ENCODE peak calls at places on chromosomes 1 and 21, in five cellular contexts. A is H9, T is neuronal stem cell, C is H1, D is mesenchymal stem cell. I is an unnamed sample.

GRCh38 chr1:76075877-76076276 is 1.3 kb downstream of the ST6GALNAC3 start:
- DNase-seq in A (no peak), T (no peak), C (no peak), D (peak), I (no peak)

GRCh38 chr1:174789399-174789798 is 210.3 kb upstream of the CACYBP start:
- DNase-seq in A (no peak), T (no peak), C (no peak), D (peak), I (no peak)

GRCh38 chr1:41975121-41975520 is 56.4 kb upstream of the HIVEP3 start:
- DNase-seq in A (no peak), T (no peak), C (no peak), D (no peak), I (no peak)

GRCh38 chr1:225941220-225941948 is at the start of gene LEFTY2:
- DNase-seq in A (no peak), T (no peak), C (no peak), D (no peak), I (no peak)

GRCh38 chr1:95435611-95436010 is 201.6 kb downstream of the RWDD3 start:
- DNase-seq in A (no peak), T (no peak), C (no peak), D (no peak), I (no peak)

GRCh38 chr1:165551469-165551868 is 7.7 kb downstream of the LRRC52 start:
- DNase-seq in A (no peak), T (no peak), C (no peak), D (no peak), I (no peak)

GRCh38 chr1:59063501-59063900 is 233.4 kb upstream of the FGGY start:
- DNase-seq in A (no peak), T (peak), C (no peak), D (no peak), I (no peak)

GRCh38 chr1:7536891-7537591 is 234.1 kb upstream of the VAMP3 start:
- DNase-seq in A (peak), T (no peak), C (no peak), D (no peak), I (no peak)

GRCh38 chr1:225329041-225329440 is 98.8 kb downstream of the LBR start:
- DNase-seq in A (no peak), T (no peak), C (no peak), D (no peak), I (no peak)

GRCh38 chr1:59128784-59129227 is 168.1 kb upstream of the FGGY start:
- DNase-seq in A (no peak), T (peak), C (no peak), D (no peak), I (no peak)

GRCh38 chr1:237851209-237851845 is 39.4 kb downstream of the ZP4 start:
- DNase-seq in A (peak), T (peak), C (peak), D (peak), I (peak)

GRCh38 chr1:31551206-31551605 is 25.1 kb upstream of the TINAGL1 start:
- DNase-seq in A (no peak), T (no peak), C (no peak), D (no peak), I (no peak)

GRCh38 chr21:45074048-45074817 is at the start of gene ADARB1:
- DNase-seq in A (peak), T (peak), C (no peak), D (peak), I (peak)

GRCh38 chr1:156750191-156750931 is 1.1 kb downstream of the HDGF start:
- DNase-seq in A (no peak), T (no peak), C (no peak), D (no peak), I (peak)

GRCh38 chr1:158095737-158096335 is 84.9 kb upstream of the CD1D start:
- DNase-seq in A (peak), T (no peak), C (peak), D (peak), I (no peak)

GRCh38 chr1:223037845-223038244 is 105.2 kb downstream of the TLR5 start:
- DNase-seq in A (no peak), T (no peak), C (no peak), D (no peak), I (no peak)

GRCh38 chr21:34022557-34023335 is 50.6 kb upstream of the MRPS6 start:
- DNase-seq in A (no peak), T (no peak), C (no peak), D (no peak), I (no peak)

GRCh38 chr1:165837838-165838364 is 10.5 kb downstream of the UCK2 start:
- DNase-seq in A (no peak), T (no peak), C (no peak), D (no peak), I (no peak)

GRCh38 chr21:43811262-43812105 is 22.1 kb downstream of the RRP1 start:
- DNase-seq in A (no peak), T (no peak), C (no peak), D (no peak), I (no peak)

GRCh38 chr1:167623951-167624350 is 6.1 kb upstream of the RCSD1 start:
- DNase-seq in A (no peak), T (no peak), C (no peak), D (no peak), I (no peak)

GRCh38 chr1:231220801-231221200 is 20.2 kb upstream of the GNPAT start:
- DNase-seq in A (no peak), T (no peak), C (no peak), D (no peak), I (no peak)

GRCh38 chr1:180310095-180310494 is 80.0 kb downstream of the LHX4 start:
- DNase-seq in A (no peak), T (no peak), C (no peak), D (peak), I (peak)

GRCh38 chr1:6578624-6579373 is 995 bp upstream of the ZBTB48 start:
- DNase-seq in A (no peak), T (no peak), C (no peak), D (no peak), I (no peak)

GRCh38 chr1:203112451-203112850 is 15.1 kb upstream of the ADORA1 start:
- DNase-seq in A (no peak), T (no peak), C (no peak), D (peak), I (peak)

GRCh38 chr1:6003568-6004411 is 11.6 kb upstream of the NPHP4 start:
- DNase-seq in A (no peak), T (peak), C (no peak), D (no peak), I (no peak)

GRCh38 chr1:109610609-109611307 is 8.7 kb downstream of the GNAT2 start:
- DNase-seq in A (no peak), T (no peak), C (no peak), D (peak), I (no peak)

GRCh38 chr1:59194621-59195020 is 102.3 kb upstream of the FGGY start:
- DNase-seq in A (no peak), T (no peak), C (no peak), D (no peak), I (no peak)

GRCh38 chr1:13823936-13824335 is 123.9 kb downstream of the PRDM2 start:
- DNase-seq in A (no peak), T (no peak), C (no peak), D (no peak), I (no peak)

GRCh38 chr1:35531368-35531767 is 25.8 kb downstream of the KIAA0319L start:
- DNase-seq in A (no peak), T (no peak), C (no peak), D (no peak), I (no peak)

GRCh38 chr21:40768056-40768455 is 78.9 kb downstream of the DSCAM start:
- DNase-seq in A (no peak), T (no peak), C (no peak), D (no peak), I (no peak)

GRCh38 chr1:62325076-62325475 is 5.8 kb upstream of the KANK4 start:
- DNase-seq in A (no peak), T (no peak), C (no peak), D (no peak), I (peak)

GRCh38 chr1:156559797-156560112 is 12.6 kb downstream of the IQGAP3 start:
- DNase-seq in A (no peak), T (no peak), C (no peak), D (no peak), I (peak)

GRCh38 chr1:17045623-17046022 is 8.2 kb downstream of the SDHB start:
- DNase-seq in A (no peak), T (no peak), C (no peak), D (no peak), I (peak)
- H3K27ac ChIP-seq in A (no peak), T (no peak), C (peak), D (no peak), I (no peak)

DNA sequence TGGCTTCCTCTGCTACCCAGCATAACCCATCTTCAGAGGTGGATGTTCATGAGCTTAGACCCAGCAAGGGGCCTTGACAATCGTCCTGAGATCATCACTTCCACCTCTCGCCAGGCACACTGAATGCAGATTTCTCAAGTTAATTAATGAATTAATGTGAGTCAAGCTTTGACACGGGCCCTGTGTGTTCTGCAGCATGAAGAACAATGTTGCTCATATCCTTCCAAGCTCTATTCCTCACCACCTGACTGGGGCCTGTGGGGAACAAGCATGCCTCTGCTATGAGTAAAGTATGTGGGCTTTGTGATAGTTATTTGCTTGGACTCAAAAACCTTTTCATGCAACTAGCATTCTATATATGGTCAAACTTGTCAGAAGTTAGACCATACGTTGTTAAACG is 122.0 kb downstream of the SEC16B start:
- DNase-seq in A (no peak), T (no peak), C (no peak), D (peak), I (no peak)
- H3K23ac ChIP-seq in A (no peak), T (no peak), C (no peak), D (no peak), I (no peak)

DNA sequence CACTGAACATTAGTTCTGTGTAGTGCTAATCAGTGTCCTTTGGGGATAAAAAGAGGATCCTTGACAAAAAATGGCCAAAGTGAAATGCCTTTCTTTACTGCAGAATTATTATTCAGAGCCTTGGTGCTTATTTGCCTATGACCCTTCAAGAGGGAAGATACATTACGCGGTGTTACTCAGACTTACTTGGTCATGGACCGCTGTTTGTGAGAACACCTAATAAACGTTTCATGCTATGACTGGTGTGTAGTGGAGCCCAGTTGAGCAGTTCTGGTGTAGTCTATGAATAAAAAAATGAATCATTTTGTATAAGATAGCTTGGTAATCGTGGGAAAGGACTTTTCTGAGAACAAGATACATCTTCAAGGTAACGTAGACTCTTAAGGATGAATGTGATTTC is 8.3 kb downstream of the NFYC start:
- DNase-seq in A (no peak), T (no peak), C (no peak), D (no peak), I (no peak)
- H2BK12ac ChIP-seq in A (no peak), T (no peak), C (no peak), D (no peak), I (no peak)

GRCh38 chr1:151946366-151946764 is 37.1 kb upstream of the THEM4 start:
- DNase-seq in A (no peak), T (no peak), C (no peak), D (peak), I (peak)
- H3K27ac ChIP-seq in A (no peak), T (no peak), C (no peak), D (no peak), I (no peak)

DNA sequence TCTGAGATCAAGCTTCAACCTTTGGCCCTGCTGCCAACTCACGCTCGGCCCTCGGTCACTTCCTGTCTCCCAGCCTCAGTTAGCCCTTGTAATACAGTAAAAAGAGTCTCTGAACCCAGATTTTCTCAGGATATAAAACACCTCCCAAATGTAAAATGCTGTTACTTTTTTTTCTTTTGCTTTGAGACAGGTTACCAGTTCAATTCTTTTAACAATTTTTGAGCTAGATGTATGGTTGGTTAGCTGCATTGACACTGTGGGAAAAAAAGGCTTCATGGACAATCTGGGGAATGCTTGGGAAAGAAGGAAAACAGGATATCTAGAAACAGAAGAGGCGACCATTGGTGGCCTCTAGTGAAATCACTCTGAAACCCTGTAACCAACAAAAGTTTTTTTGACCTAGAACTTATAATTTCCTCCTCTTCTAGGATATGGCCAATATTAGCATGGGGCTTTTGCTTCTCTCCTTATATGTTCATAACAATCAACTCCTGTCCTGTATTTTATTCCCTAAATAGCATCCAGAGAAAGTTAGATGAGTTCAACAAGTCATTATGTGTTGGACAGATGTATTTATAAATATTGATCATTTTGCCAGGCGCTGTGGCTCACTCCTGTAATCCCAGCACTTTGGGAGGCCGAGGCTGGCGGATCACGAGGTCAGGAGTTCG is 1.3 kb downstream of the CMPK1 start:
- DNase-seq in A (no peak), T (no peak), C (no peak), D (no peak), I (no peak)
- H3K23ac ChIP-seq in A (no peak), T (no peak), C (no peak), D (no peak), I (no peak)

DNA sequence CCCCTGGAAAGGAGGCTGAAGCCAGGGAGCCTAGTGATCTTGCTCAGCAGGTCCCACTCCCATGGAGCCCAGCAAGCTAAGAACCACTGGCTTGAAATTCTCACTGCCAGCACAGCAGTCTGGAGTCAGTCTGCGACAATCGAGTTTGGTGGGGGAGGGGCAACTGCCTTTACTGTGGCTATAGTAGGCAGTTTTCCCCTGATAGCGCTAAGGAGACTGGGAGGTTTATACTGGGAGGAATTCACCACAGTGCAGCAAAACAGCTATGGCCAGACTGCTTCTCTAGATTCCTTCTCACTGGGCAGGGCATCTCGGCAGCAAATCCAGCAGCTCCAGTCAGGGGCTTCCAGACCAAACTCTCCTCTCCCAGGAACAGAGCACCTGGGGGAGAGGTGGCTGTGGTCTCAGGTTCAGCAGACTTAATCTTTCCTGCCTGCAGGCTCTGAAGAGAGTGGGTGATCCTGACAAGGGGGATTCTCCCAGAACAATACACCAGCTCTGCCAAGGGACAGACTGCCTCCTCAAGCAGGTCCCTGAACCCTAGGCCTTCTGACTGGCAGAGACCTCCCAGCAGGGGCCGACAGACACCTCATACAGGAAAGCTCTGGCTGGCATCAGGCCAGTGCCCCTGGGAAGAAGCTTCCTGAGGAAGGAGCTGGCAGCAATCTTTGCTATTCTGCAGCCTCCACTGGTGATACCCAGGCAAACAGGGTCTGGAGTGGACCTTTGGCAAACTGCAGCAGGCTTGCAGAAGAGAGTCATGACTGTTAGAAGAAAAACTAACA is 548.5 kb upstream of the NEGR1 start:
- DNase-seq in A (peak), T (no peak), C (no peak), D (no peak), I (no peak)
- H2BK12ac ChIP-seq in A (no peak), T (no peak), C (peak), D (no peak), I (peak)

I was measured in trophoblast cell.